ENCODE peak calls at places on chromosomes 2 and 18, in ten cellular contexts. I is kidney glomerular epithelial cell; G is ovary; E is nephron progenitor cell; P is NCI-H2171 treated with DMSO at 0.1 percent for 48 hours; M is brain microvascular endothelial cell; F is RKO; W is left lung; R is foreskin fibroblast; A is CD8-positive, alpha-beta T cell. O is an unnamed sample.
A peak's percentile ranks its signal among the peaks of the same experiment; 100 is the strongest.

GRCh38 chr2:21424375-21424774 is 300.6 kb downstream of the TDRD15 start:
- DNase-seq in P (no peak), E (no peak), M (no peak), I (no peak), A (no peak), F (no peak), R (no peak), W (no peak), G (no peak), O (no peak)

GRCh38 chr18:59954746-59955145 is 55.0 kb downstream of the PMAIP1 start:
- DNase-seq in G (no peak), E (no peak), M (peak; percentile 60), A (no peak), I (no peak), W (no peak), R (peak; percentile 60), F (no peak), P (no peak), O (no peak)

GRCh38 chr18:41875094-41875780 is 79.8 kb upstream of the PIK3C3 start:
- DNase-seq in R (peak; percentile 55), F (peak; percentile 50), E (no peak), M (peak; percentile 46), G (no peak), A (no peak), I (peak; percentile 63), P (no peak), W (no peak), O (no peak)

GRCh38 chr2:220664272-220665107 is 907.6 kb downstream of the EPHA4 start:
- DNase-seq in G (no peak), I (no peak), F (no peak), W (no peak), E (no peak), A (no peak), P (no peak), R (peak; percentile 74), M (no peak), O (no peak)

GRCh38 chr18:40866013-40866644 is 1088.9 kb upstream of the PIK3C3 start:
- DNase-seq in E (peak; percentile 3), R (peak; percentile 56), M (peak; percentile 17), W (no peak), P (peak; percentile 83), I (no peak), F (peak; percentile 55), A (no peak), G (no peak), O (no peak)

GRCh38 chr18:69961718-69962117 is 14.0 kb upstream of the CD226 start:
- DNase-seq in M (no peak), R (no peak), A (no peak), E (no peak), W (no peak), P (no peak), I (no peak), F (no peak), G (no peak), O (no peak)

GRCh38 chr2:111068435-111069058 is 52.2 kb upstream of the BCL2L11 start:
- DNase-seq in G (no peak), P (no peak), E (no peak), F (no peak), A (no peak), I (no peak), R (no peak), M (no peak), W (no peak), O (no peak)

GRCh38 chr18:433297-433696 is 67.2 kb downstream of the COLEC12 start:
- DNase-seq in A (no peak), P (no peak), E (no peak), G (no peak), F (no peak), R (peak; percentile 38), M (no peak), W (no peak), I (no peak), O (no peak)

GRCh38 chr2:149906871-149907270 is 319.3 kb upstream of the MMADHC start:
- DNase-seq in R (no peak), W (no peak), A (no peak), F (no peak), E (no peak), G (no peak), P (no peak), M (no peak), I (no peak), O (no peak)

GRCh38 chr2:102755284-102755683 is 6.5 kb upstream of the TMEM182 start:
- DNase-seq in A (no peak), W (no peak), I (no peak), E (no peak), M (no peak), G (no peak), P (no peak), F (no peak), R (no peak), O (no peak)

GRCh38 chr18:13136689-13137040 is 81.9 kb upstream of the LDLRAD4 start:
- DNase-seq in I (no peak), E (peak; percentile 56), M (no peak), R (no peak), F (peak; percentile 15), W (peak; percentile 86), A (peak; percentile 16), P (peak; percentile 27), G (no peak), O (no peak)

GRCh38 chr2:236738896-236739295 is 169.3 kb downstream of the ACKR3 start:
- DNase-seq in G (no peak), R (no peak), W (no peak), I (no peak), E (no peak), M (no peak), F (no peak), A (no peak), P (no peak), O (no peak)

GRCh38 chr18:57141208-57142129 is 5.4 kb upstream of the BOD1L2 start:
- DNase-seq in R (no peak), E (no peak), M (no peak), A (no peak), I (no peak), F (no peak), P (no peak), G (no peak), W (no peak), O (no peak)

GRCh38 chr2:164984428-164984827 is 29.1 kb upstream of the SLC38A11 start:
- DNase-seq in G (no peak), I (no peak), A (no peak), R (peak; percentile 65), E (no peak), M (no peak), W (no peak), P (no peak), F (no peak), O (no peak)

GRCh38 chr2:238872026-238872425 is 24.1 kb downstream of the TWIST2 start:
- DNase-seq in R (no peak), M (no peak), I (no peak), F (no peak), A (no peak), E (no peak), P (no peak), G (peak; percentile 15), W (peak; percentile 12), O (no peak)

GRCh38 chr18:50374170-50374752 is 585 bp upstream of the SKA1 start:
- DNase-seq in A (no peak), M (no peak), W (no peak), I (peak; percentile 6), G (no peak), P (no peak), E (no peak), R (no peak), F (no peak), O (no peak)

GRCh38 chr18:67359868-67360838 is 156.4 kb downstream of the DSEL start:
- DNase-seq in E (no peak), M (peak; percentile 98), I (peak; percentile 95), A (no peak), G (peak; percentile 67), F (peak; percentile 90), W (no peak), P (no peak), R (peak; percentile 91), O (no peak)

GRCh38 chr2:206527153-206527552 is 83.8 kb downstream of the ADAM23 start:
- DNase-seq in E (no peak), F (no peak), R (no peak), M (no peak), A (no peak), P (no peak), W (no peak), I (no peak), G (no peak), O (no peak)

GRCh38 chr2:172674968-172675303 is 60.7 kb upstream of the RAPGEF4 start:
- DNase-seq in I (no peak), P (no peak), F (no peak), G (no peak), M (no peak), W (no peak), E (no peak), R (no peak), A (no peak), O (no peak)

GRCh38 chr2:85524567-85524923 is 14.4 kb upstream of the MAT2A start:
- DNase-seq in F (no peak), I (no peak), E (no peak), G (no peak), A (no peak), W (no peak), P (no peak), R (no peak), M (no peak), O (no peak)

GRCh38 chr2:222753251-222753824 is 81.9 kb downstream of the MOGAT1 start:
- DNase-seq in I (no peak), F (no peak), P (peak; percentile 97), M (no peak), R (peak; percentile 64), G (peak; percentile 26), E (no peak), A (no peak), W (no peak), O (no peak)

GRCh38 chr2:195307751-195308150 is 349.3 kb upstream of the SLC39A10 start:
- DNase-seq in R (no peak), P (no peak), E (no peak), F (no peak), W (peak; percentile 24), A (no peak), G (no peak), M (no peak), I (no peak), O (no peak)

GRCh38 chr18:76482971-76483691 is 11.9 kb downstream of the ZNF516 start:
- DNase-seq in I (no peak), G (no peak), R (no peak), M (no peak), A (no peak), W (peak; percentile 67), P (no peak), F (no peak), E (no peak), O (no peak)

GRCh38 chr2:64562148-64562784 is 38.1 kb downstream of the AFTPH start:
- DNase-seq in A (no peak), I (no peak), E (no peak), W (no peak), G (no peak), P (peak; percentile 10), F (peak; percentile 19), M (no peak), R (peak; percentile 24), O (no peak)

GRCh38 chr2:222179592-222179991 is 119.2 kb downstream of the PAX3 start:
- DNase-seq in R (no peak), G (no peak), P (peak; percentile 47), I (no peak), E (no peak), F (no peak), A (no peak), M (no peak), W (no peak), O (no peak)

GRCh38 chr2:22355816-22356433 is 1029.1 kb upstream of the KLHL29 start:
- DNase-seq in W (no peak), R (peak; percentile 1), M (peak; percentile 19), G (peak; percentile 59), I (no peak), F (peak; percentile 10), A (peak; percentile 37), P (peak; percentile 42), E (peak; percentile 86), O (no peak)

GRCh38 chr2:146212602-146213001 is 1632.2 kb upstream of the ACVR2A start:
- DNase-seq in F (no peak), G (no peak), A (no peak), R (no peak), M (no peak), P (no peak), E (no peak), I (no peak), W (no peak), O (no peak)

GRCh38 chr2:96913398-96914202 is 43.7 kb upstream of the SEMA4C start:
- DNase-seq in P (no peak), A (peak; percentile 70), F (no peak), I (no peak), W (no peak), R (no peak), M (no peak), E (no peak), G (no peak), O (peak; percentile 59)

O was measured in T-cell.